ENCODE peak calls at places on chromosome 2, in four cellular contexts. One of them, this sample, is unnamed.

GRCh38 chr2:8049851-8050571 is 631.8 kb upstream of the ID2 start:
- DNase-seq in suprapubic skin: no peak
- DNase-seq in H1: no peak
- DNase-seq in tibial nerve: no peak
- DNase-seq in this sample: no peak

GRCh38 chr2:85414761-85415498 is 3.6 kb upstream of the SH2D6 start:
- DNase-seq in tibial nerve: no peak
- DNase-seq in H1: no peak
- DNase-seq in suprapubic skin: no peak
- DNase-seq in this sample: no peak

GRCh38 chr2:88690591-88691338 is 708 bp upstream of the RPIA start:
- DNase-seq in suprapubic skin: no peak
- DNase-seq in tibial nerve: no peak
- DNase-seq in H1: no peak
- DNase-seq in this sample: peak

GRCh38 chr2:106523980-106524665 is 37.0 kb downstream of the CD8B2 start:
- DNase-seq in suprapubic skin: no peak
- DNase-seq in tibial nerve: no peak
- DNase-seq in H1: no peak
- DNase-seq in this sample: no peak

GRCh38 chr2:207472343-207473202 is 57.2 kb upstream of the CREB1 start:
- DNase-seq in H1: no peak
- DNase-seq in tibial nerve: no peak
- DNase-seq in suprapubic skin: no peak
- DNase-seq in this sample: no peak

GRCh38 chr2:96148410-96149217 is 3.4 kb upstream of the DUSP2 start:
- DNase-seq in H1: peak
- DNase-seq in suprapubic skin: peak
- DNase-seq in tibial nerve: no peak
- DNase-seq in this sample: peak

GRCh38 chr2:149648282-149649030 is 60.9 kb upstream of the MMADHC start:
- DNase-seq in H1: no peak
- DNase-seq in tibial nerve: no peak
- DNase-seq in suprapubic skin: no peak
- DNase-seq in this sample: no peak

GRCh38 chr2:54629914-54630609 is 93.4 kb upstream of the EML6 start:
- DNase-seq in tibial nerve: peak
- DNase-seq in H1: no peak
- DNase-seq in suprapubic skin: no peak
- DNase-seq in this sample: peak

GRCh38 chr2:143686585-143687164 is 557.5 kb downstream of the ARHGAP15 start:
- DNase-seq in H1: no peak
- DNase-seq in suprapubic skin: no peak
- DNase-seq in tibial nerve: no peak
- DNase-seq in this sample: no peak

GRCh38 chr2:131394147-131394931 is 30.4 kb upstream of the RAB6D start:
- DNase-seq in suprapubic skin: no peak
- DNase-seq in H1: peak
- DNase-seq in tibial nerve: no peak
- DNase-seq in this sample: peak

GRCh38 chr2:113061896-113062770 is 3.1 kb downstream of the IL36RN start:
- DNase-seq in suprapubic skin: no peak
- DNase-seq in tibial nerve: no peak
- DNase-seq in H1: no peak
- DNase-seq in this sample: no peak

GRCh38 chr2:118221952-118222594 is 133.8 kb downstream of the INSIG2 start:
- DNase-seq in tibial nerve: no peak
- DNase-seq in H1: peak
- DNase-seq in suprapubic skin: no peak
- DNase-seq in this sample: no peak

GRCh38 chr2:12317853-12318426 is 398.8 kb upstream of the TRIB2 start:
- DNase-seq in H1: no peak
- DNase-seq in suprapubic skin: no peak
- DNase-seq in tibial nerve: no peak
- DNase-seq in this sample: peak

GRCh38 chr2:121860033-121860810 is 104.8 kb downstream of the TSN start:
- DNase-seq in suprapubic skin: no peak
- DNase-seq in H1: no peak
- DNase-seq in tibial nerve: no peak
- DNase-seq in this sample: no peak

GRCh38 chr2:155205201-155205600 is 506.7 kb downstream of the KCNJ3 start:
- DNase-seq in tibial nerve: no peak
- DNase-seq in H1: no peak
- DNase-seq in suprapubic skin: no peak
- DNase-seq in this sample: no peak

GRCh38 chr2:74459377-74460118 is 1.3 kb downstream of the WBP1 start:
- DNase-seq in H1: no peak
- DNase-seq in suprapubic skin: no peak
- DNase-seq in tibial nerve: no peak
- DNase-seq in this sample: no peak

GRCh38 chr2:144498215-144498614 is 21.7 kb downstream of the ZEB2 start:
- DNase-seq in H1: no peak
- DNase-seq in suprapubic skin: no peak
- DNase-seq in tibial nerve: no peak
- DNase-seq in this sample: no peak

GRCh38 chr2:102001767-102002142 is 10.0 kb downstream of the IL1R2 start:
- DNase-seq in suprapubic skin: no peak
- DNase-seq in tibial nerve: no peak
- DNase-seq in H1: no peak
- DNase-seq in this sample: no peak

GRCh38 chr2:131005229-131005935 is 87.9 kb downstream of the FAM168B start:
- DNase-seq in H1: no peak
- DNase-seq in tibial nerve: no peak
- DNase-seq in suprapubic skin: no peak
- DNase-seq in this sample: no peak

GRCh38 chr2:158011055-158011771 is 90.5 kb upstream of the UPP2 start:
- DNase-seq in H1: no peak
- DNase-seq in tibial nerve: no peak
- DNase-seq in suprapubic skin: no peak
- DNase-seq in this sample: no peak

GRCh38 chr2:59654753-59655152 is 898.7 kb downstream of the BCL11A start:
- DNase-seq in tibial nerve: no peak
- DNase-seq in suprapubic skin: no peak
- DNase-seq in H1: no peak
- DNase-seq in this sample: no peak

GRCh38 chr2:119292226-119292625 is 68.6 kb downstream of the STEAP3 start:
- DNase-seq in tibial nerve: no peak
- DNase-seq in suprapubic skin: no peak
- DNase-seq in H1: no peak
- DNase-seq in this sample: no peak

GRCh38 chr2:68766378-68766845 is 31.8 kb downstream of the ARHGAP25 start:
- DNase-seq in H1: no peak
- DNase-seq in suprapubic skin: no peak
- DNase-seq in tibial nerve: no peak
- DNase-seq in this sample: peak
- H3K27ac ChIP-seq in H1: no peak
- H3K27ac ChIP-seq in suprapubic skin: no peak
- H3K27ac ChIP-seq in tibial nerve: no peak
- H3K27ac ChIP-seq in this sample: peak

GRCh38 chr2:111118455-111119003 is 2.2 kb upstream of the BCL2L11 start:
- DNase-seq in suprapubic skin: no peak
- DNase-seq in H1: peak
- DNase-seq in tibial nerve: no peak
- DNase-seq in this sample: no peak

GRCh38 chr2:111117666-111118454 is 2.9 kb upstream of the BCL2L11 start:
- DNase-seq in H1: peak
- DNase-seq in tibial nerve: no peak
- DNase-seq in suprapubic skin: no peak
- DNase-seq in this sample: peak

GRCh38 chr2:111116016-111116746 is 4.5 kb upstream of the BCL2L11 start:
- DNase-seq in tibial nerve: no peak
- DNase-seq in H1: no peak
- DNase-seq in suprapubic skin: no peak
- DNase-seq in this sample: no peak

GRCh38 chr2:111119004-111119846 is 1.5 kb upstream of the BCL2L11 start:
- DNase-seq in H1: peak
- DNase-seq in tibial nerve: no peak
- DNase-seq in suprapubic skin: peak
- DNase-seq in this sample: peak

DNA sequence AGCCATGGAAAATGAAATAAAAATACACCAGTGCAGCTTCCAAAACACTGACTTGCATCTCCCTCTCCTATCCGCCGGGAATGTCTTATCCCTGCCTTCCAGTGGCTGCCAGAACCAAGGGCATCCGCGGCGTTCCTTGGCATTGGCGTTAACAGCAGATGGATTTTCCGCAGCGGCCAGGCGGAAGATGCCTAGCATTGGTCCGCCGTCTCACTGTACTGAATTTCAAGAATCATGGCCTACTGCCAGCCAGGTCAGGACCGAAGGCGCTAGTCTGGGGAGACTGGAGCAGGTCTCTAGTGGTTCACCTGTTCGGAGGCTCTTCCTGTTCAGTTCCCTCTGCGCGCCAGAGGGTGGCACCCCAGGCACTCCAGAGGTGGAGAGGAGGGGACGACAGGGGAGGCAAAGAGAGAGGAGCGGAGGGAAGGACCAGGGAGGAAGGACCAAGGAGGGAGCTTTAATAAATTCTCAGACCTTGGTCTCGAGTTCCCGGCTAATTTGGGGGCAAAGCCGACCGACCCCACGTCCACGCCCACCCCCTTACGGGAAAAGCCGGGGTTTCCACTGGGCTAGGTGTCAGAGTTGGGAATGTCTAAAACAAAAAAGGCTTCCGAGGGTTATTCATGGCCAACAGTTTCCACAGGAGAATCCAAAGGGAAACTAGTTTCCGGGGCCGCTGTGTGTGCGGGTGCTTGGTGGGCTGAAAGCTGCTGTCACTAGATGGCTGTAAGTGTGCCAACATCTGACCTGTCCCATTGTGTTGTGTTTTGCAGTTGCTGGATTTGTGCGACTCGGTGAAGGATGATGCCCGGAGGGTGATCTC is 3.7 kb upstream of the BCL2L11 start:
- DNase-seq in tibial nerve: peak
- DNase-seq in suprapubic skin: peak
- DNase-seq in H1: peak
- DNase-seq in this sample: peak
- H3K4me3 ChIP-seq in tibial nerve: peak
- H3K4me3 ChIP-seq in suprapubic skin: peak
- H3K4me3 ChIP-seq in H1: peak
- H3K4me3 ChIP-seq in this sample: peak

GRCh38 chr2:47172156-47172921 is 17.2 kb upstream of the STPG4 start:
- DNase-seq in tibial nerve: no peak
- DNase-seq in suprapubic skin: no peak
- DNase-seq in H1: no peak
- DNase-seq in this sample: no peak

GRCh38 chr2:47173986-47174730 is 19.1 kb upstream of the STPG4 start:
- DNase-seq in tibial nerve: no peak
- DNase-seq in H1: no peak
- DNase-seq in suprapubic skin: no peak
- DNase-seq in this sample: no peak

GRCh38 chr2:47177042-47177565 is 22.0 kb upstream of the STPG4 start:
- DNase-seq in tibial nerve: no peak
- DNase-seq in H1: no peak
- DNase-seq in suprapubic skin: no peak
- DNase-seq in this sample: no peak

GRCh38 chr2:47172922-47173695 is 18.0 kb upstream of the STPG4 start:
- DNase-seq in suprapubic skin: no peak
- DNase-seq in tibial nerve: no peak
- DNase-seq in H1: no peak
- DNase-seq in this sample: no peak

GRCh38 chr2:47174731-47175361 is 19.7 kb upstream of the STPG4 start:
- DNase-seq in suprapubic skin: no peak
- DNase-seq in tibial nerve: no peak
- DNase-seq in H1: no peak
- DNase-seq in this sample: peak
- TF ChIP-seq POLR2A in suprapubic skin: no peak
- TF ChIP-seq POLR2A in tibial nerve: no peak
- TF ChIP-seq POLR2A in H1: peak
- TF ChIP-seq POLR2A in this sample: peak

GRCh38 chr2:35082072-35082471 is 1273.5 kb upstream of the CRIM1 start:
- DNase-seq in H1: no peak
- DNase-seq in suprapubic skin: no peak
- DNase-seq in tibial nerve: no peak
- DNase-seq in this sample: no peak

GRCh38 chr2:35081001-35081628 is 1274.5 kb upstream of the CRIM1 start:
- DNase-seq in suprapubic skin: no peak
- DNase-seq in H1: no peak
- DNase-seq in tibial nerve: no peak
- DNase-seq in this sample: no peak

DNA sequence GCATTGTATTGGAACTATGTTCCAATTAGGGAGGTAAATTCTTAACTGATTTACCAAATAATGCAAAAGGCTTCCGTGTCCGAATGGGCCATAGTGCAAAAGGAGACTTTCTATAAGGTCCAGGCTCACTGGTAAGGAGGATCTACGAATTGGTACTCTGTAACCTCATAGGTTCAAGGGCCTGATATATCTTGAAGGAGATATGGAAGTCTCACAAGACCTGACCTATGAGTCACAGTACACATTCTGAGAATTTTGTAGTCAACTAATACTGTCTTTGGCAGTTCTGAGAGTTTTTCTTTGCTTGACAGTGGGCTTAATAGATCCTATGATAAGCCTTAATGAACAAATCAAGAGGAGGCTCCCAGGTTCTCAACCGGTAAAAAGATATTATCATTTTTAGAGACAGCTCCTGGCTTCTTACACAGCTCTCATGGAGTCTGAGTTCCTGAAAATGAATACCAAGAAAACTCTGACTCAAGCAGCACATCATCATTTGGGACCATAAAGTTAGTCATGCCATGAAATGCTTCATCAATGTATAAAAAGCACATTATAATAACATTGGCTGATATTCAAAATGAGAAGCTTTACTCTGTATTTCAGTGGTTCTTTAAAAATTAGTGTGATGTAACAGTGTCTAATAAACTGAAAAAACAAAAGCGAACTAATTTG is 1275.2 kb upstream of the CRIM1 start:
- DNase-seq in H1: no peak
- DNase-seq in suprapubic skin: no peak
- DNase-seq in tibial nerve: no peak
- DNase-seq in this sample: no peak
- H3K27ac ChIP-seq in H1: no peak
- H3K27ac ChIP-seq in suprapubic skin: no peak
- H3K27ac ChIP-seq in tibial nerve: no peak
- H3K27ac ChIP-seq in this sample: no peak

DNA sequence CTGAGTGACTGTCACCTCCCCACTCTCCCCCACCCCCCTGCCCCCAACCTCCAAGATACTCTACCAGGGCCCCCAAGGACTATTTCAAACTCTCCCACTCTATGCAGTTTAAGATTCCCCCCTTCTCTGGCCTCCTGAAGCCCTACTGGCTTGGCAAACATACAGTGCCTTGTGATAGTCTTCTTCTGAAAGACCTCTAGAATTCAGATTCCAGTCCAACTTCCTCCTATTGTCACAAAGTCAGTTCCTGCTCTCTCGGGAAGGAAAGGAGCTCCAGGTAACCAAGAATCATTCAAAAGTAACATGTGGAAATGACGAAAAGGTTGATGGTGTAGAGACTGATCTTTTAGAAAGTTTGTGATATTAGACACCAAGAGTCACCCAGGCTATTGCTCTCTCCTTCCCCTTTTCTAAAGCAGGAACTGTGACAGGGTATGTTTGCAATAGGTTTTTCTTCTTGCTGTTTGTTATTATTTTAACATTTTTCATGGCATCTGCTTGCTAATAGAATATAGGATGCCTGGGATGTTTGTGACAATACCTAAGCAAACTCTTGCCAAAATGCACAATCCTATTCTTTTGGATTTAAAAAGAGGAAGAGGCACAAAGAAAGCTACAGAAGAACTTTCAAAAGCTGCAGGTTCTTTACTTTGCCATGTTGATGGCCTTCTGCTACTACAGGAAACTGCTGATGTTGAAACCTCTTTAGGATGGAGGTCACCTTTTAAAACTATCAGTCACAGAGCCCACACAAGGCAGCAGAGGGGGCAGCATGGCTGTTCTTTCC is 93.5 kb upstream of the MGAT4A start:
- DNase-seq in tibial nerve: no peak
- DNase-seq in H1: no peak
- DNase-seq in suprapubic skin: no peak
- DNase-seq in this sample: no peak
- H3K4me3 ChIP-seq in tibial nerve: no peak
- H3K4me3 ChIP-seq in H1: no peak
- H3K4me3 ChIP-seq in suprapubic skin: no peak
- H3K4me3 ChIP-seq in this sample: no peak

This sample was measured in transverse colon.